ENCODE peak calls at places on chromosomes 13 and 19, in six cellular contexts. Q is GM23248, U is MM.1S, N is PC-3, Y is HCT116, O is SK-N-SH. R is an unnamed sample.

GRCh38 chr19:55304279-55304978 is 20.6 kb downstream of the BRSK1 start:
- DNase-seq in Q (peak), U (no peak), N (peak), Y (no peak), O (peak), R (peak)

GRCh38 chr13:91195789-91196188 is 151.7 kb upstream of the MIR17HG start:
- DNase-seq in Q (no peak), U (no peak), N (no peak), Y (no peak), O (no peak), R (no peak)

GRCh38 chr19:31956771-31957170 is 388.6 kb upstream of the ZNF507 start:
- DNase-seq in Q (no peak), U (no peak), N (no peak), Y (no peak), O (no peak), R (no peak)

GRCh38 chr13:33285420-33286124 is at the start of gene STARD13:
- DNase-seq in Q (peak), U (peak), N (peak), Y (peak), O (peak), R (peak)

GRCh38 chr19:15173746-15174404 is 26.9 kb downstream of the NOTCH3 start:
- DNase-seq in Q (peak), U (peak), N (peak), Y (no peak), O (no peak), R (no peak)

GRCh38 chr13:43939149-43939548 is 59.4 kb downstream of the LACC1 start:
- DNase-seq in Q (no peak), U (no peak), N (peak), Y (no peak), O (no peak), R (no peak)

GRCh38 chr13:34076943-34077703 is 259.2 kb downstream of the RFC3 start:
- DNase-seq in Q (peak), U (peak), N (peak), Y (peak), O (peak), R (peak)

GRCh38 chr19:19775891-19776205 is 42.9 kb upstream of the ZNF14 start:
- DNase-seq in Q (no peak), U (peak), N (no peak), Y (no peak), O (no peak), R (no peak)

GRCh38 chr13:44854264-44855060 is 134.8 kb downstream of the NUFIP1 start:
- DNase-seq in Q (no peak), U (no peak), N (no peak), Y (no peak), O (no peak), R (peak)

GRCh38 chr19:49473868-49474544 is at the start of gene FLT3LG:
- DNase-seq in Q (peak), U (peak), N (peak), Y (no peak), O (peak), R (peak)

GRCh38 chr19:55179570-55180484 is at the start of gene SYT5:
- DNase-seq in Q (peak), U (peak), N (peak), Y (no peak), O (peak), R (peak)

GRCh38 chr13:41858783-41859182 is 102.1 kb downstream of the VWA8 start:
- DNase-seq in Q (no peak), U (no peak), N (no peak), Y (no peak), O (no peak), R (no peak)

GRCh38 chr13:44273991-44274810 is 99.4 kb upstream of the SERP2 start:
- DNase-seq in Q (peak), U (peak), N (peak), Y (no peak), O (no peak), R (no peak)

GRCh38 chr13:30792257-30793000 is 57.1 kb downstream of the ALOX5AP start:
- DNase-seq in Q (peak), U (no peak), N (peak), Y (peak), O (peak), R (peak)

GRCh38 chr13:21074601-21075302 is 13.4 kb upstream of the LATS2 start:
- DNase-seq in Q (peak), U (no peak), N (no peak), Y (no peak), O (no peak), R (no peak)

GRCh38 chr13:109788372-109789195 is 2.2 kb upstream of the IRS2 start:
- DNase-seq in Q (no peak), U (peak), N (no peak), Y (no peak), O (no peak), R (no peak)

GRCh38 chr19:29804493-29804892 is 7.3 kb upstream of the CCNE1 start:
- DNase-seq in Q (no peak), U (peak), N (no peak), Y (no peak), O (no peak), R (no peak)

GRCh38 chr13:51714663-51715168 is 89.2 kb downstream of the DHRS12 start:
- DNase-seq in Q (peak), U (peak), N (peak), Y (no peak), O (no peak), R (no peak)

GRCh38 chr19:7293795-7294570 is at the start of gene INSR:
- DNase-seq in Q (peak), U (peak), N (peak), Y (peak), O (peak), R (peak)

GRCh38 chr13:27117947-27118346 is 53.7 kb downstream of the USP12 start:
- DNase-seq in Q (no peak), U (no peak), N (no peak), Y (no peak), O (no peak), R (no peak)

GRCh38 chr13:21075303-21076264 is 14.2 kb upstream of the LATS2 start:
- DNase-seq in Q (peak), U (no peak), N (no peak), Y (no peak), O (peak), R (peak)

GRCh38 chr19:55283548-55284393 is at the start of gene BRSK1:
- DNase-seq in Q (peak), U (no peak), N (peak), Y (peak), O (peak), R (peak)

GRCh38 chr19:48669903-48670668 is 2.7 kb downstream of the NTN5 start:
- DNase-seq in Q (no peak), U (no peak), N (no peak), Y (no peak), O (no peak), R (no peak)

GRCh38 chr19:45643927-45644771 is 5.0 kb upstream of the EML2 start:
- DNase-seq in Q (no peak), U (no peak), N (no peak), Y (no peak), O (peak), R (no peak)

GRCh38 chr13:77143325-77143907 is 116.5 kb upstream of the FBXL3 start:
- DNase-seq in Q (peak), U (no peak), N (peak), Y (no peak), O (no peak), R (no peak)

GRCh38 chr13:79901336-79901735 is 420.4 kb downstream of the NDFIP2 start:
- DNase-seq in Q (peak), U (no peak), N (no peak), Y (no peak), O (no peak), R (peak)

GRCh38 chr13:99367106-99367616 is 60.0 kb upstream of the GPR183 start:
- DNase-seq in Q (no peak), U (no peak), N (no peak), Y (no peak), O (no peak), R (no peak)

GRCh38 chr19:19514881-19515763 is at the start of gene TSSK6:
- DNase-seq in Q (no peak), U (no peak), N (peak), Y (no peak), O (no peak), R (no peak)

GRCh38 chr13:101785858-101786257 is 333.4 kb downstream of the ITGBL1 start:
- DNase-seq in Q (peak), U (peak), N (peak), Y (peak), O (peak), R (peak)

GRCh38 chr19:4730740-4731171 is 7.1 kb upstream of the DPP9 start:
- DNase-seq in Q (peak), U (peak), N (peak), Y (peak), O (peak), R (no peak)

GRCh38 chr13:100646030-100646673 is 28.4 kb downstream of the TMTC4 start:
- DNase-seq in Q (peak), U (no peak), N (peak), Y (peak), O (peak), R (peak)

GRCh38 chr13:40329682-40330485 is 336.6 kb downstream of the FOXO1 start:
- DNase-seq in Q (no peak), U (no peak), N (peak), Y (no peak), O (no peak), R (no peak)
- TF ChIP-seq EZH2phosphoT487 in Q (no peak), U (no peak), N (no peak), Y (no peak), O (no peak), R (no peak)

GRCh38 chr13:48232420-48233096 is 448 bp upstream of the ITM2B start:
- DNase-seq in Q (peak), U (no peak), N (peak), Y (no peak), O (no peak), R (peak)
- H3K27ac ChIP-seq in Q (no peak), U (no peak), N (no peak), Y (peak), O (peak), R (no peak)

GRCh38 chr19:53992211-53992610 is 774 bp downstream of the CACNG6 start:
- DNase-seq in Q (no peak), U (no peak), N (no peak), Y (no peak), O (no peak), R (no peak)

GRCh38 chr19:53992815-53993214 is 1.4 kb downstream of the CACNG6 start:
- DNase-seq in Q (no peak), U (no peak), N (no peak), Y (no peak), O (no peak), R (no peak)

GRCh38 chr19:53993448-53993847 is 2.0 kb downstream of the CACNG6 start:
- DNase-seq in Q (no peak), U (no peak), N (no peak), Y (no peak), O (no peak), R (no peak)

GRCh38 chr19:53989600-53990533 is 1.6 kb upstream of the CACNG6 start:
- DNase-seq in Q (no peak), U (no peak), N (no peak), Y (no peak), O (no peak), R (no peak)

DNA sequence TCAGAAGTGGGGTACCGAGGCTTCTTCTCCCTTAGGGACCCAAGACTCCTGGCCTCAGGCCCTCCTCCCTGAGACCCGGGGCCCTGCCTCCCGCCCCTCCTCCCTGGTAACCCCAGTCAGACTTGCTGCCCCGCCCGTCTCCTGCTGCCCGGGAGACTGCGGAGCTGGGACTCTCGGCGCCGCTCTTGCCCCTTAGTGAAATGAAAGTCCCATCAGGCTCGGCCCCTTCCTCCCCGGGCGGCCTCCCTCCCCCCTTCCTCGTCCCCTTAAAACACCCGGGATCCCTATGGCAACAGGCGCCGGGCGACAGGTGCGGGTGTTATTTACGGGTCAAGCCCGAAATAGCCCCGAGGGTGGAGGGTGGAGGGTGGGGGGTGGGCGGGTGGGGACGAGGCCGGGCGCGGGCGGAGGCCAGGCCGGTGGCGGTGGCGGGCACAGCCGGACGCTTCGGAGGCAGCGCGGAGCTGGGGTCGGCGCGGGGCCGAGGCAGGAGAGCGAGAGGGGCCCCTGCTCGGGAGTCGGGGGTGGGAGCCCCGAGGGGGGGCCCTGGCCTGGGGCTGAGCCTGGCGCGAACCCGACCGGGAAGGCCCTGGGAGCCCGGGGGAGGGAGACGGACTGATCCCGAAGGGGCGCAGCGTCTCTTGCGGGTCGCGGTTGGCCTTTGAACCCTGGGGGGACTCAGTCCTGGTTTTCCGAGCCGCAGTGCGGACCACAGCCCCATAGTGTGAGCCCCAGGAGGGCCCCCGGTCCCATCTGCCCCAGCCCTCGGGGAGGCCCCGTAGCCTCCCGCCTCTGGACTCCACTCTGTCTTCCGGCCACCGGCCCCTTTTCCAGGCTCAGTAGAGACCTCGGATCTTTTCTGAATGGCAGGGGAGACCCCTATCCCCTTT is at the start of gene CACNG6:
- DNase-seq in Q (peak), U (no peak), N (peak), Y (no peak), O (peak), R (peak)
- H3K9ac ChIP-seq in Q (no peak), U (no peak), N (peak), Y (no peak), O (peak), R (no peak)

GRCh38 chr13:71624641-71625040 is 242.4 kb downstream of the DACH1 start:
- DNase-seq in Q (no peak), U (no peak), N (no peak), Y (no peak), O (no peak), R (peak)
- TF ChIP-seq EZH2phosphoT487 in Q (no peak), U (no peak), N (no peak), Y (no peak), O (no peak), R (peak)

GRCh38 chr19:2274937-2275535 is 6.9 kb downstream of the PEAK3 start:
- DNase-seq in Q (peak), U (peak), N (peak), Y (no peak), O (peak), R (peak)
- H3K27ac ChIP-seq in Q (peak), U (no peak), N (no peak), Y (peak), O (no peak), R (no peak)

GRCh38 chr13:113110048-113110851 is 4.7 kb downstream of the F7 start:
- DNase-seq in Q (peak), U (no peak), N (no peak), Y (no peak), O (peak), R (no peak)
- H3K9ac ChIP-seq in Q (no peak), U (no peak), N (no peak), Y (no peak), O (no peak), R (no peak)

DNA sequence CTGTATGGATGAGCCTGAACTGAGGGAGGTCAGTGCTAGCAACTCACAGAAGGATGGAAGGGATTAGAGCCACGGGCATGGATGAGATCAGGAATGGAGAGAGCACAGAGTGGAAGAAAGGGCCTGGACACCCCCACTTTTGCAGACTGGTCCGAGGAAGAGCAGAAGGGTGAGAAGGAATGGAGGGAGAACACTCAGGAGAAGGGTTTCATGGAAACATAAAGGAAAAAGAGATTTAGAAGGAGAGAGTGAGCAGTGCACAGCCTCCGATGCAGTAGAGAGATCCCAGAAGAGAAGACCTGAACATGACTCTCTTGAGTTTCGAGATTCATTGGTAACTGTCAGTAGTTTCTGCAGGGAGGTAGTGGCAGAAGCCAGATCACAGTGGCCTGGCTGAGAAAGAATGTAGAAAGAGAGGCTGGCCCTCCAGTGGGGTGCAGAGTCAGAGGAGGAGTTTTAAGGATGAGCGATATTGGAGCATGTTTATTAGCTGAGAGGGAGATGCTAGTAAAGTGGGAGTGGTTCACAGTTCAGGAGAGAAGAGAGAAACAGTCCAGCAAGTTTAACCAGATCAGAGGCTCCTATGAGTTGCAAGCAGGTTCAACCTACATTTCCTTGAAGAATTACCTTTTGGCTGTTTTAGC is 108.9 kb downstream of the ZAR1L start:
- DNase-seq in Q (peak), U (no peak), N (peak), Y (no peak), O (no peak), R (no peak)
- TF ChIP-seq EZH2phosphoT487 in Q (no peak), U (no peak), N (no peak), Y (no peak), O (no peak), R (no peak)

DNA sequence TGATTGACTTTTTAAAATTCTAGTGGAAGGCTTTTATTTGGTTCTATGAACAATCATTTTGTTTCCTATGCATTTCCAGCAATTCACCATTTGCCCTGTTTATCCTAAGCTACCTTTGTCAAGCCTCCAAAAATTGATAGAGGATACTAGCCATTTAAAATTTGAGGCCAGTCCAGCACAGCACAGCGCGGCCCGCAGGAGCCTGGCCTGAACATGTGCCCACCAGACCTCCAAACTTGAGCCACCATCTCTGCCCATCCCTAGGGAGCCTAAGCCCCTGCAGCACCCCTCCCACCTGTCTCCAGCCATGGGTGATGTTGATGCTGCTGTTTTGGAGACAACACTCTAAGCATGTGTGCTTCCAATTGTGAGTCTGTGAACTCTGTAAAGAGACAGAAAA is 57.5 kb downstream of the SPRYD7 start:
- DNase-seq in Q (no peak), U (no peak), N (no peak), Y (no peak), O (no peak), R (no peak)
- H3K27ac ChIP-seq in Q (no peak), U (no peak), N (no peak), Y (no peak), O (no peak), R (no peak)

GRCh38 chr19:11482384-11483050 is 1.7 kb upstream of the ELAVL3 start:
- DNase-seq in Q (peak), U (peak), N (peak), Y (peak), O (peak), R (peak)

GRCh38 chr19:11485245-11485837 is 4.5 kb upstream of the ELAVL3 start:
- DNase-seq in Q (no peak), U (no peak), N (no peak), Y (no peak), O (peak), R (no peak)

GRCh38 chr19:11480927-11481776 is at the start of gene ELAVL3:
- DNase-seq in Q (no peak), U (no peak), N (no peak), Y (no peak), O (peak), R (peak)

GRCh38 chr19:11481777-11482383 is 1.0 kb upstream of the ELAVL3 start:
- DNase-seq in Q (peak), U (peak), N (peak), Y (no peak), O (peak), R (peak)

DNA sequence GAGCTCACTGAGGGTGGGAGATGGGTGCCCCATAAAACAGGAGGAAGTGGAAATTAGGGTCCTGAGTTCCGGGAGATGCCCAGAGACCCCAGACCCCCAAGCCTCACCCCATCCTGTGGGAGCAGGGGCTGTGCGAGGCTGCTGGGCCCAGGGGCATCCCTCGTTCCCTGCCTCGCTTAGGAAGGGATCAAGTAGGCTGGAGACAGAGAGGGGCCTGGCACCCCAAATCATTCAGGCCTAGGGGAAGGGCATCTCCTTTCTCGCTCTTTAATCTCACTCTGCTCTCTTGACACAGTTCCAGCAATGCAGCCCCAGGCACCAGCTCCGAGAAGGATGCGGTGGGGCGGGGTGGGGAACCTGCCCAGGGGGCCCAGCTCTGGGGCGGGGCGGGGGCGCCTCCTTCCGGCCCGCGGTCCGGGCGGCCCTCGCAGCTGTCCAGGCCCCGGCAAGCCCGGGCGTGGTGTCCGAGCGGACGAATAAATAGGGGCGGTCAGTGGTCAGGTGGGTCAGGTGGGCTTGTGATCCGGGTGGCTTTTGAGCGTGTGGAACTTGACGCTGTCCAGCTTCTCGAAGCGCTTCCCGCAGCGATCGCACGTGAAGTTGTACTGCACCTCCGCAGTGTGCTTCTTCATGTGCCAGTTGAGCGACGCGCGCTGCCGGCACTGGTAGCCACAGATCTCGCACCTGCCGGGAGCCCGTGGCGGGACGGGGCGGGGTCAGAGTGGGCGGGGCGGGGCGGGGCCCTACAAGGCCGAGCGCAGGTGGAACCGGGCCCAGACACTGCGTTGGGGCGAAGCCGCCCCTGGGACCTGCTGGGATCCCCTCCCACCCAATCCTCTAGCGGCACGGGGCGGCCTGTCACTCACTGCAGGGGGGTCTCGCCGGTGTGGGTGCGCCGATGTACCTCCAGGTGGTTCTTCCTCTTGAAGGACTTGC is 2.6 kb upstream of the ELAVL3 start:
- DNase-seq in Q (no peak), U (no peak), N (no peak), Y (no peak), O (peak), R (no peak)
- H3K9ac ChIP-seq in Q (no peak), U (no peak), N (no peak), Y (no peak), O (no peak), R (no peak)

GRCh38 chr19:955803-956746 is 28.1 kb upstream of the WDR18 start:
- DNase-seq in Q (no peak), U (no peak), N (no peak), Y (no peak), O (no peak), R (peak)
- TF ChIP-seq EZH2phosphoT487 in Q (no peak), U (no peak), N (no peak), Y (no peak), O (no peak), R (no peak)